ENCODE peak calls at places on chromosomes 12 and 14, in four cellular contexts. R, I, E and V are unnamed samples.

GRCh38 chr12:52119398-52120254 is 40.1 kb downstream of the SMIM41 start:
- DNase-seq in R (peak), I (no peak), E (peak), V (no peak)

GRCh38 chr14:56120091-56120632 is 2.0 kb downstream of the PELI2 start:
- DNase-seq in R (no peak), I (peak), E (no peak), V (peak)

GRCh38 chr12:39905152-39905551 is 200.7 kb downstream of the SLC2A13 start:
- DNase-seq in R (no peak), I (peak), E (no peak), V (peak)

GRCh38 chr14:68968721-68969120 is 10.4 kb downstream of the ACTN1 start:
- DNase-seq in R (no peak), I (no peak), E (no peak), V (no peak)

GRCh38 chr12:53230971-53231858 is 794 bp downstream of the RARG start:
- DNase-seq in R (no peak), I (no peak), E (no peak), V (no peak)

GRCh38 chr12:50589650-50590435 is 85.1 kb downstream of the DIP2B start:
- DNase-seq in R (no peak), I (peak), E (no peak), V (peak)

GRCh38 chr14:59148334-59148900 is 40.0 kb upstream of the DAAM1 start:
- DNase-seq in R (no peak), I (no peak), E (no peak), V (no peak)

GRCh38 chr12:131795688-131796410 is 32.3 kb upstream of the MMP17 start:
- DNase-seq in R (peak), I (no peak), E (no peak), V (no peak)

GRCh38 chr12:112275211-112275610 is 107.0 kb downstream of the HECTD4 start:
- DNase-seq in R (no peak), I (peak), E (no peak), V (no peak)

GRCh38 chr12:118603610-118604361 is 227.4 kb downstream of the SUDS3 start:
- DNase-seq in R (no peak), I (no peak), E (no peak), V (no peak)

GRCh38 chr14:76917759-76918175 is 91.6 kb downstream of the LRRC74A start:
- DNase-seq in R (no peak), I (no peak), E (no peak), V (no peak)

GRCh38 chr14:63752449-63753169 is 24.7 kb upstream of the SGPP1 start:
- DNase-seq in R (peak), I (peak), E (no peak), V (peak)

GRCh38 chr12:2456122-2456812 is 338.5 kb upstream of the FKBP4 start:
- DNase-seq in R (no peak), I (no peak), E (no peak), V (no peak)

GRCh38 chr12:19058235-19059021 is 71.1 kb upstream of the PLEKHA5 start:
- DNase-seq in R (no peak), I (peak), E (no peak), V (no peak)

GRCh38 chr12:8038659-8039114 is 6.2 kb downstream of the FOXJ2 start:
- DNase-seq in R (peak), I (peak), E (no peak), V (peak)

GRCh38 chr12:71014180-71014785 is 93.7 kb upstream of the PTPRR start:
- DNase-seq in R (peak), I (peak), E (no peak), V (no peak)

GRCh38 chr14:53581497-53581896 is 375.1 kb downstream of the BMP4 start:
- DNase-seq in R (no peak), I (no peak), E (no peak), V (no peak)

GRCh38 chr14:80095623-80096022 is 115.7 kb downstream of the DIO2 start:
- DNase-seq in R (no peak), I (no peak), E (no peak), V (peak)

GRCh38 chr12:92396647-92397258 is 251.1 kb upstream of the BTG1 start:
- DNase-seq in R (peak), I (peak), E (no peak), V (peak)

GRCh38 chr12:65943388-65944137 is 119.3 kb downstream of the HMGA2 start:
- DNase-seq in R (no peak), I (no peak), E (no peak), V (peak)

GRCh38 chr12:71157601-71158233 is at the start of gene TSPAN8:
- DNase-seq in R (no peak), I (no peak), E (no peak), V (no peak)

GRCh38 chr14:68940614-68941185 is 38.4 kb downstream of the ACTN1 start:
- DNase-seq in R (no peak), I (no peak), E (no peak), V (peak)